ENCODE peak calls at places on chromosomes 1 and 21, in five cellular contexts. One of them, this sample, is unnamed.

GRCh38 chr1:210905944-210906453 is 227.9 kb downstream of the KCNH1 start:
- DNase-seq in right lobe of liver: no peak
- DNase-seq in A172: peak
- DNase-seq in HCT116: no peak
- DNase-seq in pancreas: no peak
- DNase-seq in this sample: no peak

GRCh38 chr1:170562644-170563338 is 30.8 kb downstream of the GORAB start:
- DNase-seq in right lobe of liver: no peak
- DNase-seq in A172: peak
- DNase-seq in pancreas: peak
- DNase-seq in HCT116: peak
- DNase-seq in this sample: no peak

GRCh38 chr1:157135646-157136045 is 2.5 kb downstream of the ETV3 start:
- DNase-seq in pancreas: no peak
- DNase-seq in HCT116: no peak
- DNase-seq in right lobe of liver: no peak
- DNase-seq in A172: no peak
- DNase-seq in this sample: no peak

GRCh38 chr1:220843481-220844011 is 35.7 kb upstream of the HLX start:
- DNase-seq in HCT116: no peak
- DNase-seq in pancreas: no peak
- DNase-seq in A172: no peak
- DNase-seq in right lobe of liver: no peak
- DNase-seq in this sample: no peak

GRCh38 chr1:16143005-16143565 is 12.8 kb downstream of the EPHA2 start:
- DNase-seq in pancreas: no peak
- DNase-seq in HCT116: no peak
- DNase-seq in A172: no peak
- DNase-seq in right lobe of liver: no peak
- DNase-seq in this sample: no peak

GRCh38 chr1:15919316-15919715 is 56.6 kb downstream of the ZBTB17 start:
- DNase-seq in pancreas: no peak
- DNase-seq in HCT116: no peak
- DNase-seq in right lobe of liver: no peak
- DNase-seq in A172: peak
- DNase-seq in this sample: no peak

GRCh38 chr1:154019940-154020339 is 29.4 kb downstream of the RPS27 start:
- DNase-seq in pancreas: no peak
- DNase-seq in HCT116: no peak
- DNase-seq in A172: no peak
- DNase-seq in right lobe of liver: no peak
- DNase-seq in this sample: no peak

GRCh38 chr1:203271018-203271743 is 34.1 kb upstream of the BTG2 start:
- DNase-seq in HCT116: peak
- DNase-seq in pancreas: peak
- DNase-seq in A172: peak
- DNase-seq in right lobe of liver: no peak
- DNase-seq in this sample: peak

GRCh38 chr1:48498096-48498791 is 26.2 kb upstream of the SPATA6 start:
- DNase-seq in right lobe of liver: peak
- DNase-seq in A172: peak
- DNase-seq in HCT116: peak
- DNase-seq in pancreas: peak
- DNase-seq in this sample: peak

GRCh38 chr1:38027201-38028104 is 14.9 kb downstream of the UTP11 start:
- DNase-seq in HCT116: no peak
- DNase-seq in A172: no peak
- DNase-seq in pancreas: no peak
- DNase-seq in right lobe of liver: no peak
- DNase-seq in this sample: no peak

GRCh38 chr1:247288341-247288740 is 32.5 kb downstream of the VN1R5 start:
- DNase-seq in pancreas: no peak
- DNase-seq in A172: no peak
- DNase-seq in HCT116: no peak
- DNase-seq in right lobe of liver: no peak
- DNase-seq in this sample: no peak

GRCh38 chr1:236287757-236288619 is 6.2 kb upstream of the ERO1B start:
- DNase-seq in right lobe of liver: no peak
- DNase-seq in A172: peak
- DNase-seq in pancreas: no peak
- DNase-seq in HCT116: no peak
- DNase-seq in this sample: no peak

GRCh38 chr21:26067836-26068401 is 102.7 kb downstream of the APP start:
- DNase-seq in HCT116: no peak
- DNase-seq in pancreas: no peak
- DNase-seq in right lobe of liver: no peak
- DNase-seq in A172: peak
- DNase-seq in this sample: no peak

GRCh38 chr1:32179193-32179442 is 357 bp upstream of the TXLNA start:
- DNase-seq in right lobe of liver: no peak
- DNase-seq in A172: no peak
- DNase-seq in pancreas: no peak
- DNase-seq in HCT116: no peak
- DNase-seq in this sample: no peak

GRCh38 chr1:32627596-32628162 is 22.7 kb downstream of the ZBTB8OS start:
- DNase-seq in right lobe of liver: no peak
- DNase-seq in HCT116: no peak
- DNase-seq in A172: no peak
- DNase-seq in pancreas: no peak
- DNase-seq in this sample: no peak

GRCh38 chr1:234114648-234115307 is 210.3 kb downstream of the SLC35F3 start:
- DNase-seq in right lobe of liver: no peak
- DNase-seq in pancreas: no peak
- DNase-seq in HCT116: peak
- DNase-seq in A172: peak
- DNase-seq in this sample: no peak

GRCh38 chr1:85992756-85993155 is 163.8 kb downstream of the COL24A1 start:
- DNase-seq in A172: peak
- DNase-seq in right lobe of liver: no peak
- DNase-seq in pancreas: no peak
- DNase-seq in HCT116: no peak
- DNase-seq in this sample: no peak

GRCh38 chr1:247104965-247105364 is 809 bp upstream of the ZNF669 start:
- DNase-seq in right lobe of liver: no peak
- DNase-seq in A172: no peak
- DNase-seq in pancreas: no peak
- DNase-seq in HCT116: no peak
- DNase-seq in this sample: no peak

GRCh38 chr1:102886638-102887037 is 221.7 kb downstream of the COL11A1 start:
- DNase-seq in A172: no peak
- DNase-seq in HCT116: no peak
- DNase-seq in pancreas: no peak
- DNase-seq in right lobe of liver: no peak
- DNase-seq in this sample: no peak

GRCh38 chr1:40976952-40977690 is 2.4 kb upstream of the CTPS1 start:
- DNase-seq in right lobe of liver: no peak
- DNase-seq in A172: peak
- DNase-seq in pancreas: no peak
- DNase-seq in HCT116: no peak
- DNase-seq in this sample: no peak

GRCh38 chr1:212559929-212560328 is 48.6 kb upstream of the ATF3 start:
- DNase-seq in A172: no peak
- DNase-seq in pancreas: peak
- DNase-seq in HCT116: no peak
- DNase-seq in right lobe of liver: no peak
- DNase-seq in this sample: no peak

GRCh38 chr1:36236302-36236701 is 12.1 kb downstream of the THRAP3 start:
- DNase-seq in A172: no peak
- DNase-seq in right lobe of liver: no peak
- DNase-seq in pancreas: no peak
- DNase-seq in HCT116: no peak
- DNase-seq in this sample: no peak

GRCh38 chr1:199688133-199688676 is 339.3 kb upstream of the NR5A2 start:
- DNase-seq in HCT116: no peak
- DNase-seq in right lobe of liver: no peak
- DNase-seq in pancreas: no peak
- DNase-seq in A172: no peak
- DNase-seq in this sample: no peak

GRCh38 chr1:197799271-197799670 is 24.0 kb upstream of the DENND1B start:
- DNase-seq in A172: peak
- DNase-seq in pancreas: no peak
- DNase-seq in right lobe of liver: no peak
- DNase-seq in HCT116: no peak
- DNase-seq in this sample: no peak

GRCh38 chr1:74728736-74729135 is 4.1 kb downstream of the CRYZ start:
- DNase-seq in A172: no peak
- DNase-seq in right lobe of liver: no peak
- DNase-seq in pancreas: no peak
- DNase-seq in HCT116: no peak
- DNase-seq in this sample: no peak

GRCh38 chr1:5738911-5739462 is 253.2 kb downstream of the NPHP4 start:
- DNase-seq in right lobe of liver: no peak
- DNase-seq in pancreas: no peak
- DNase-seq in A172: no peak
- DNase-seq in HCT116: no peak
- DNase-seq in this sample: no peak

GRCh38 chr1:202305168-202305567 is 36.6 kb downstream of the UBE2T start:
- DNase-seq in HCT116: no peak
- DNase-seq in right lobe of liver: no peak
- DNase-seq in A172: no peak
- DNase-seq in pancreas: no peak
- DNase-seq in this sample: no peak

GRCh38 chr1:70778056-70778762 is 269.4 kb downstream of the PTGER3 start:
- DNase-seq in pancreas: no peak
- DNase-seq in right lobe of liver: no peak
- DNase-seq in HCT116: no peak
- DNase-seq in A172: no peak
- DNase-seq in this sample: no peak

This sample was measured in left lobe of liver.